ENCODE peak calls at places on chromosomes 6 and 20, in seven cellular contexts. One of them, this sample, is unnamed. For H3K4me1, the result is how much of the 10 kb centered on the place peaks cover.

GRCh38 chr6:112149236-112149635 is 61.8 kb downstream of the FAM229B start:
- DNase-seq in right cardiac atrium: no peak
- DNase-seq in transverse colon: no peak
- DNase-seq in cardiac muscle cell: no peak
- DNase-seq in uterus: no peak
- DNase-seq in fibroblast of lung: no peak
- DNase-seq in SJSA1: no peak
- DNase-seq in this sample: no peak

GRCh38 chr20:53918949-53919361 is 151.4 kb downstream of the BCAS1 start:
- DNase-seq in cardiac muscle cell: no peak
- DNase-seq in transverse colon: peak
- DNase-seq in right cardiac atrium: no peak
- DNase-seq in uterus: no peak
- DNase-seq in fibroblast of lung: no peak
- DNase-seq in SJSA1: no peak
- DNase-seq in this sample: no peak

GRCh38 chr20:35317416-35317815 is 25.2 kb upstream of the FAM83C start:
- DNase-seq in cardiac muscle cell: no peak
- DNase-seq in transverse colon: no peak
- DNase-seq in fibroblast of lung: peak
- DNase-seq in uterus: no peak
- DNase-seq in right cardiac atrium: no peak
- DNase-seq in SJSA1: no peak
- DNase-seq in this sample: no peak

GRCh38 chr6:126307859-126308258 is 32.1 kb upstream of the CENPW start:
- DNase-seq in fibroblast of lung: peak
- DNase-seq in cardiac muscle cell: peak
- DNase-seq in transverse colon: no peak
- DNase-seq in uterus: peak
- DNase-seq in SJSA1: no peak
- DNase-seq in right cardiac atrium: no peak
- DNase-seq in this sample: peak

GRCh38 chr6:131116755-131117360 is 18.4 kb upstream of the AKAP7 start:
- DNase-seq in transverse colon: no peak
- DNase-seq in SJSA1: no peak
- DNase-seq in fibroblast of lung: peak
- DNase-seq in uterus: no peak
- DNase-seq in right cardiac atrium: no peak
- DNase-seq in cardiac muscle cell: peak
- DNase-seq in this sample: no peak

GRCh38 chr20:47857994-47858557 is 72.8 kb upstream of the SULF2 start:
- DNase-seq in fibroblast of lung: peak
- DNase-seq in SJSA1: no peak
- DNase-seq in transverse colon: no peak
- DNase-seq in uterus: peak
- DNase-seq in right cardiac atrium: peak
- DNase-seq in cardiac muscle cell: peak
- DNase-seq in this sample: peak

GRCh38 chr20:7285918-7286556 is 518.6 kb downstream of the BMP2 start:
- DNase-seq in SJSA1: peak
- DNase-seq in right cardiac atrium: peak
- DNase-seq in cardiac muscle cell: peak
- DNase-seq in uterus: peak
- DNase-seq in transverse colon: peak
- DNase-seq in fibroblast of lung: peak
- DNase-seq in this sample: peak

GRCh38 chr20:20487811-20488210 is 119.9 kb downstream of the INSM1 start:
- DNase-seq in SJSA1: no peak
- DNase-seq in uterus: no peak
- DNase-seq in transverse colon: no peak
- DNase-seq in fibroblast of lung: peak
- DNase-seq in cardiac muscle cell: no peak
- DNase-seq in right cardiac atrium: no peak
- DNase-seq in this sample: no peak

GRCh38 chr20:19880256-19881079 is 122.4 kb downstream of the RIN2 start:
- DNase-seq in transverse colon: no peak
- DNase-seq in right cardiac atrium: no peak
- DNase-seq in fibroblast of lung: peak
- DNase-seq in cardiac muscle cell: peak
- DNase-seq in SJSA1: no peak
- DNase-seq in uterus: no peak
- DNase-seq in this sample: no peak

GRCh38 chr6:34459899-34460593 is 5.8 kb upstream of the PACSIN1 start:
- DNase-seq in SJSA1: no peak
- DNase-seq in uterus: no peak
- DNase-seq in fibroblast of lung: peak
- DNase-seq in cardiac muscle cell: peak
- DNase-seq in transverse colon: peak
- DNase-seq in right cardiac atrium: no peak
- DNase-seq in this sample: no peak

GRCh38 chr6:116631379-116631990 is 15.2 kb downstream of the RSPH4A start:
- DNase-seq in cardiac muscle cell: peak
- DNase-seq in right cardiac atrium: no peak
- DNase-seq in SJSA1: no peak
- DNase-seq in fibroblast of lung: no peak
- DNase-seq in uterus: no peak
- DNase-seq in transverse colon: no peak
- DNase-seq in this sample: no peak

GRCh38 chr6:43125119-43125518 is 46.0 kb upstream of the SRF start:
- DNase-seq in uterus: peak
- DNase-seq in right cardiac atrium: no peak
- DNase-seq in cardiac muscle cell: peak
- DNase-seq in transverse colon: no peak
- DNase-seq in SJSA1: no peak
- DNase-seq in fibroblast of lung: peak
- DNase-seq in this sample: no peak

GRCh38 chr20:47544852-47545251 is 43.2 kb downstream of the NCOA3 start:
- DNase-seq in transverse colon: no peak
- DNase-seq in fibroblast of lung: peak
- DNase-seq in uterus: no peak
- DNase-seq in right cardiac atrium: no peak
- DNase-seq in SJSA1: no peak
- DNase-seq in cardiac muscle cell: peak
- DNase-seq in this sample: no peak

GRCh38 chr6:156687875-156688549 is 89.2 kb upstream of the ARID1B start:
- DNase-seq in cardiac muscle cell: peak
- DNase-seq in fibroblast of lung: peak
- DNase-seq in transverse colon: peak
- DNase-seq in uterus: no peak
- DNase-seq in SJSA1: no peak
- DNase-seq in right cardiac atrium: no peak
- DNase-seq in this sample: peak

GRCh38 chr6:338815-339262 is 46.6 kb downstream of the DUSP22 start:
- DNase-seq in fibroblast of lung: no peak
- DNase-seq in SJSA1: no peak
- DNase-seq in transverse colon: no peak
- DNase-seq in uterus: no peak
- DNase-seq in cardiac muscle cell: peak
- DNase-seq in right cardiac atrium: no peak
- DNase-seq in this sample: no peak

GRCh38 chr20:44247676-44248419 is 740 bp downstream of the GDAP1L1 start:
- DNase-seq in fibroblast of lung: peak
- DNase-seq in uterus: peak
- DNase-seq in right cardiac atrium: peak
- DNase-seq in transverse colon: no peak
- DNase-seq in SJSA1: no peak
- DNase-seq in cardiac muscle cell: peak
- DNase-seq in this sample: no peak

GRCh38 chr6:47479156-47479541 is 1.6 kb downstream of the CD2AP start:
- DNase-seq in SJSA1: no peak
- DNase-seq in right cardiac atrium: no peak
- DNase-seq in fibroblast of lung: no peak
- DNase-seq in transverse colon: no peak
- DNase-seq in uterus: no peak
- DNase-seq in cardiac muscle cell: peak
- DNase-seq in this sample: no peak

GRCh38 chr6:86969573-86969972 is 32.2 kb downstream of the HTR1E start:
- DNase-seq in SJSA1: no peak
- DNase-seq in fibroblast of lung: no peak
- DNase-seq in transverse colon: no peak
- DNase-seq in cardiac muscle cell: no peak
- DNase-seq in right cardiac atrium: no peak
- DNase-seq in uterus: no peak
- DNase-seq in this sample: no peak

GRCh38 chr6:159267165-159267564 is 98.0 kb downstream of the FNDC1 start:
- DNase-seq in fibroblast of lung: peak
- DNase-seq in uterus: no peak
- DNase-seq in SJSA1: no peak
- DNase-seq in transverse colon: no peak
- DNase-seq in cardiac muscle cell: peak
- DNase-seq in right cardiac atrium: no peak
- DNase-seq in this sample: no peak

GRCh38 chr6:159646136-159646535 is 46.9 kb downstream of the SOD2 start:
- DNase-seq in right cardiac atrium: no peak
- DNase-seq in transverse colon: no peak
- DNase-seq in SJSA1: no peak
- DNase-seq in uterus: no peak
- DNase-seq in cardiac muscle cell: peak
- DNase-seq in fibroblast of lung: no peak
- DNase-seq in this sample: no peak

DNA sequence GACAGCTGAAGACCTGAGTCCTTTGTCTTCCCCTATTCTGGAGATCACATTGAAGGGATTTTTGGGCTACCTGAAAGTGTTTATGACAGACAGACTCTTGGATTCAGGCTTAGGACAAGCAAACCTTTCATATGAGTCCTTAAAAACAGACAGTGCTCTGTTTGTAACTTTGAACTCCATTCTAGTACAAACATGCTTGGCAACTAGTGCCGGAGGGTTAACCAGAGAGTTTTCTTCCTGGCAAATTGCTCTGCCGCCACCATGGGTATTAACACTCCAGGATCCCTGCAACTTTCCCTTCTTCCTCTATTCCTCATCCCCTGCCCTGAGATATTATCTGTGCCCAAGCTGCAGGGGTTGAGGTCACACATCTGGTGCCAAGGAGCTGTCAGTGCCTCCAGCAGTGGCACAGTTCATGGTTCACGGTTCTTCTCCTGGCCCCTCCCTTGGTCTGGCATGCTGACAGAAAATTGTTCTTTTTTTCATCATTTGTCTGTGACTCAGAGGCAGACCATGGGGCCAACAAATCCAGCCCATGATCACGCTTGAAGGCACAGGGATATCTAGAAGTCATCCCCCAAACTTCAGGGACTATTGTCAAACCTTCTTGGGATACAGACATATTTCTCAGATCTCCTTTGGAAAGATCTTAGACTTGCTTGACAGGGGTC is 77.6 kb downstream of the ATXN1 start:
- DNase-seq in SJSA1: peak
- DNase-seq in fibroblast of lung: peak
- DNase-seq in transverse colon: peak
- DNase-seq in right cardiac atrium: peak
- DNase-seq in uterus: peak
- DNase-seq in cardiac muscle cell: peak
- DNase-seq in this sample: peak
- H3K4me3 ChIP-seq in SJSA1: no peak
- H3K4me3 ChIP-seq in fibroblast of lung: no peak
- H3K4me3 ChIP-seq in transverse colon: no peak
- H3K4me3 ChIP-seq in right cardiac atrium: no peak
- H3K4me3 ChIP-seq in uterus: no peak
- H3K4me3 ChIP-seq in cardiac muscle cell: no peak
- H3K4me3 ChIP-seq in this sample: no peak

GRCh38 chr20:3804781-3805180 is 8.7 kb downstream of the CDC25B start:
- DNase-seq in transverse colon: no peak
- DNase-seq in SJSA1: no peak
- DNase-seq in uterus: no peak
- DNase-seq in fibroblast of lung: no peak
- DNase-seq in right cardiac atrium: no peak
- DNase-seq in cardiac muscle cell: no peak
- DNase-seq in this sample: peak
- H3K27ac ChIP-seq in transverse colon: peak
- H3K27ac ChIP-seq in SJSA1: peak
- H3K27ac ChIP-seq in uterus: peak
- H3K27ac ChIP-seq in fibroblast of lung: peak
- H3K27ac ChIP-seq in right cardiac atrium: no peak
- H3K27ac ChIP-seq in cardiac muscle cell: no peak
- H3K27ac ChIP-seq in this sample: peak

DNA sequence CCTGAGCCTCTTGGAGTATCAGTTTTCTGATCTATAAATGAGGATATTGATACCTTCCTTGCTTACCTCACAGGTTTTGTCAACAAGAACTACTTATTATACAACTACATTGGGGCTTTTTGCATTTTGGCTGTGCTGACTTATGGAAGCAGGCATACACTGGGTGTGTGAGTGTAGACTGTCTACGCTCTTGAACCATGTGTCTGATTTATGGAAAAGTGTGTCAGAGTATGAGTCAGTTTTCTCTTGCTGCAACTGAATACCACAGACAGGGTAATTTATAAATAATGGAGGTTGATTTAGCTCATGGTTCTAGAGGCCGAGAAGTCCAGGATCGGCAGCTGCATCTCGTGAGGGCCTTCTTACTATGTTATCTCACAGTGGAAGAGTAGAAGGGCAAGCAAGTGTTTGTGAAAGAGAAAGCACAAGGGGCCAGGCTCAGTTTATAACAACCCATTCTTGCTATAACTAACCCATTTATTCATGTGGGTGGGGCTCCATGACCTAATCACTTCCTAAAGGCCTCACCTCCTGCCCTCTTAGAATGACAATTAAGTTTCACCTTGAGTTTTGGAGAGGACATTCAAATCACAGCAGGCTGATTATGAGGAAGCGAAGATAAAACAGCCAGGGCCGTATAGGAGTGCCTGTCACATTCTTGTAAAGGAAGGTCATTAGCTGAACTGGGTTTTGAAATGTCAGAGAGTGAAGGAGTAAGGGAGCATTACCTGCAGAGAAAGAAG is 6.8 kb downstream of the GPR31 start:
- DNase-seq in uterus: no peak
- DNase-seq in right cardiac atrium: no peak
- DNase-seq in SJSA1: no peak
- DNase-seq in transverse colon: no peak
- DNase-seq in fibroblast of lung: peak
- DNase-seq in cardiac muscle cell: no peak
- DNase-seq in this sample: no peak
- H3K4me1 ChIP-seq in uterus: under half
- H3K4me1 ChIP-seq in right cardiac atrium: under half
- H3K4me1 ChIP-seq in SJSA1: under half
- H3K4me1 ChIP-seq in transverse colon: under half
- H3K4me1 ChIP-seq in fibroblast of lung: under half
- H3K4me1 ChIP-seq in cardiac muscle cell: under half
- H3K4me1 ChIP-seq in this sample: under half

GRCh38 chr6:79872303-79872702 is 75.0 kb downstream of the ELOVL4 start:
- DNase-seq in uterus: no peak
- DNase-seq in cardiac muscle cell: no peak
- DNase-seq in transverse colon: no peak
- DNase-seq in right cardiac atrium: no peak
- DNase-seq in fibroblast of lung: no peak
- DNase-seq in SJSA1: no peak
- DNase-seq in this sample: no peak

GRCh38 chr6:79869184-79869583 is 78.2 kb downstream of the ELOVL4 start:
- DNase-seq in fibroblast of lung: no peak
- DNase-seq in uterus: no peak
- DNase-seq in right cardiac atrium: no peak
- DNase-seq in SJSA1: no peak
- DNase-seq in cardiac muscle cell: no peak
- DNase-seq in transverse colon: no peak
- DNase-seq in this sample: no peak

GRCh38 chr6:79868098-79868722 is 79.1 kb downstream of the ELOVL4 start:
- DNase-seq in transverse colon: no peak
- DNase-seq in cardiac muscle cell: peak
- DNase-seq in right cardiac atrium: no peak
- DNase-seq in fibroblast of lung: peak
- DNase-seq in SJSA1: no peak
- DNase-seq in uterus: no peak
- DNase-seq in this sample: no peak

GRCh38 chr6:79872986-79873385 is 74.4 kb downstream of the ELOVL4 start:
- DNase-seq in uterus: no peak
- DNase-seq in cardiac muscle cell: peak
- DNase-seq in SJSA1: no peak
- DNase-seq in transverse colon: no peak
- DNase-seq in fibroblast of lung: peak
- DNase-seq in right cardiac atrium: no peak
- DNase-seq in this sample: no peak

GRCh38 chr6:79869600-79870084 is 77.7 kb downstream of the ELOVL4 start:
- DNase-seq in right cardiac atrium: peak
- DNase-seq in uterus: peak
- DNase-seq in fibroblast of lung: peak
- DNase-seq in cardiac muscle cell: peak
- DNase-seq in SJSA1: peak
- DNase-seq in transverse colon: peak
- DNase-seq in this sample: peak
- H3K4me3 ChIP-seq in right cardiac atrium: no peak
- H3K4me3 ChIP-seq in uterus: peak
- H3K4me3 ChIP-seq in fibroblast of lung: peak
- H3K4me3 ChIP-seq in cardiac muscle cell: no peak
- H3K4me3 ChIP-seq in SJSA1: no peak
- H3K4me3 ChIP-seq in transverse colon: peak
- H3K4me3 ChIP-seq in this sample: peak